ENCODE peak calls at places on chromosomes 7 and 10, in five cellular contexts. Z, S, G, N and B are unnamed samples.
A peak's percentile ranks its signal among the peaks of the same experiment; 100 is the strongest.

GRCh38 chr7:93036807-93037206 is 81.0 kb downstream of the SAMD9 start:
- DNase-seq in N (no peak), Z (no peak), G (no peak), S (no peak), B (no peak)

GRCh38 chr7:13850185-13850752 is 139.2 kb downstream of the ETV1 start:
- DNase-seq in N (no peak), S (no peak), G (peak; percentile 84), Z (peak; percentile 24), B (peak; percentile 11)

GRCh38 chr7:34762769-34763168 is 104.8 kb downstream of the NPSR1 start:
- DNase-seq in Z (no peak), G (no peak), N (no peak), S (no peak), B (no peak)

GRCh38 chr7:148149730-148150129 is 440.8 kb upstream of the C7orf33 start:
- DNase-seq in S (no peak), G (no peak), N (no peak), Z (no peak), B (no peak)

GRCh38 chr7:98119257-98119918 is 12.7 kb downstream of the LMTK2 start:
- DNase-seq in Z (no peak), G (no peak), S (no peak), N (no peak), B (no peak)

GRCh38 chr10:19719320-19719719 is 96.9 kb upstream of the PLXDC2 start:
- DNase-seq in S (no peak), G (no peak), N (no peak), Z (no peak), B (no peak)

GRCh38 chr7:47714669-47715607 is 133.0 kb upstream of the TNS3 start:
- DNase-seq in N (no peak), G (no peak), S (no peak), Z (no peak), B (no peak)

GRCh38 chr10:3014968-3015367 is 52.4 kb upstream of the PFKP start:
- DNase-seq in S (peak; percentile 36), Z (no peak), N (no peak), G (no peak), B (peak; percentile 43)

GRCh38 chr10:9211228-9211627 is 1156.7 kb downstream of the GATA3 start:
- DNase-seq in Z (peak; percentile 56), S (no peak), G (no peak), N (no peak), B (no peak)

GRCh38 chr10:30431435-30431911 is 2.5 kb upstream of the MAP3K8 start:
- DNase-seq in N (no peak), S (no peak), G (peak; percentile 17), Z (peak; percentile 37), B (peak; percentile 68)

GRCh38 chr7:48084727-48085432 is 4.2 kb upstream of the UPP1 start:
- DNase-seq in S (no peak), Z (no peak), N (peak; percentile 89), G (peak; percentile 85), B (peak; percentile 64)

GRCh38 chr10:61832866-61833481 is 68.5 kb upstream of the ARID5B start:
- DNase-seq in S (peak; percentile 47), G (no peak), N (no peak), Z (no peak), B (no peak)

GRCh38 chr7:157809863-157810851 is 473.4 kb downstream of the DNAJB6 start:
- DNase-seq in S (no peak), Z (no peak), N (no peak), G (no peak), B (no peak)

GRCh38 chr7:129890090-129890489 is 62.7 kb downstream of the UBE2H start:
- DNase-seq in S (no peak), N (no peak), Z (no peak), G (no peak), B (no peak)

GRCh38 chr7:40499718-40500117 is 364.9 kb downstream of the SUGCT start:
- DNase-seq in N (no peak), G (no peak), Z (no peak), S (no peak), B (no peak)

GRCh38 chr10:31829776-31830175 is 98.9 kb downstream of the ARHGAP12 start:
- DNase-seq in N (no peak), G (no peak), Z (no peak), S (no peak), B (no peak)

GRCh38 chr7:93442478-93443224 is 131.9 kb downstream of the CALCR start:
- DNase-seq in Z (peak; percentile 86), N (no peak), S (no peak), G (peak; percentile 17), B (peak; percentile 13)

GRCh38 chr10:6164271-6165095 is 38.2 kb upstream of the PFKFB3 start:
- DNase-seq in Z (no peak), N (peak; percentile 63), S (no peak), G (no peak), B (no peak)

GRCh38 chr10:6162589-6163356 is 40.0 kb upstream of the PFKFB3 start:
- DNase-seq in Z (peak; percentile 73), G (no peak), S (no peak), N (no peak), B (peak; percentile 39)

GRCh38 chr10:6161913-6162312 is 40.8 kb upstream of the PFKFB3 start:
- DNase-seq in S (no peak), Z (no peak), N (no peak), G (no peak), B (no peak)

GRCh38 chr10:6165221-6165725 is 37.5 kb upstream of the PFKFB3 start:
- DNase-seq in S (no peak), Z (no peak), G (no peak), N (no peak), B (no peak)

DNA sequence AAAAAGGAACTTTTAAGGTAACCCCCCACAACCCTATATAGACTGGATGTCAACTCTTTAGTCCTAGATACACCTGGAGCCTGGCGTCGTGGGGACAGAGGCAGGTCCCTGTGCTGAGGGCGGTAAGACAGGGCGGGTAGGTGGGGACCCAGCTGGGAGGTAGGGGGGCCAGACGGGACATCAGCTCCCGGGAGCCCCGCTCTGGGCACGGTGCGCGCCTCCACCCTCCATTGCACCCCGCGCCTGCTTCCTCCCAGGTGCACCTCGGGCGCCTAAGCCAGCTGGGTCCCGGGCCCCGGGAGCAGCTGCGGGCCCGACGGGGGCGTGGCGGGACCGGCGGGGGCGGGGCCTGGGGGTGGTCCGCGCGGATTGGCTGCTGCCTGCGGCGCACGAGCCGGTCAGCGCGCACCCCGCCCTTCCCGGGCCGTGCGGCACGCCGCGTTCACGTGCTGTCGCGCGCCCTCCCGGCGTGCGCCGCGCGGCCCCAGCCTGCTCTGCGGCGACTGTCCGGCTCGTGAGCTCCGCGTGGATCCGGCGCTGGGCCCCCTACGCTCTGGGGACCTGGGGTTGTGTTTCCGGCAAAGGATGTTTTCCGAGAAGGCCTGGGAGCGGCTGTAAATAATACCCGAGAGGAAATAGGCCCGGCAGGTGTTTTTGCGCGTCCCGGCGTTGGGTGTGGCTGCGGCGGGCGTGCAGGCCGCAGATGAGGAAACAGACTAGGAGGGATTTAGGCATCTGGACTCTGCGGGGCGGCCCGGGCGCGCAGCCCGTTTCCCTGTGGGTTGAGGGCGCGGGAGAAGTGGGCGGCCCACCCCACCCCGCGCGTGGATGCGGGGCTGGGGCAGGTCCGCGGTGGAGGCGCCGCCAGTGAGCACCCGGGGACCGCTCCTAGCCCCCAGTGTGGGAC is 39.1 kb upstream of the PFKFB3 start:
- DNase-seq in S (peak; percentile 89), G (peak; percentile 60), N (peak; percentile 95), Z (peak; percentile 88), B (peak; percentile 94)
- H3K27ac ChIP-seq in S (peak overlapping the region; percentile 83), G (peak overlapping the region; percentile 89), N (peak overlapping the region; percentile 90), Z (no peak overlapping the region), B (peak overlapping the region; percentile 98)

GRCh38 chr7:101081432-101081831 is 3.8 kb upstream of the TRIM56 start:
- DNase-seq in S (no peak), G (peak; percentile 10), N (no peak), Z (no peak), B (no peak)

GRCh38 chr7:101087334-101088068 is 2.2 kb downstream of the TRIM56 start:
- DNase-seq in G (no peak), Z (no peak), N (no peak), S (peak; percentile 15), B (no peak)

GRCh38 chr7:101088069-101088425 is 2.8 kb downstream of the TRIM56 start:
- DNase-seq in G (no peak), Z (no peak), S (no peak), N (no peak), B (no peak)

GRCh38 chr7:101088858-101089529 is 3.7 kb downstream of the TRIM56 start:
- DNase-seq in Z (no peak), N (no peak), S (no peak), G (no peak), B (no peak)

DNA sequence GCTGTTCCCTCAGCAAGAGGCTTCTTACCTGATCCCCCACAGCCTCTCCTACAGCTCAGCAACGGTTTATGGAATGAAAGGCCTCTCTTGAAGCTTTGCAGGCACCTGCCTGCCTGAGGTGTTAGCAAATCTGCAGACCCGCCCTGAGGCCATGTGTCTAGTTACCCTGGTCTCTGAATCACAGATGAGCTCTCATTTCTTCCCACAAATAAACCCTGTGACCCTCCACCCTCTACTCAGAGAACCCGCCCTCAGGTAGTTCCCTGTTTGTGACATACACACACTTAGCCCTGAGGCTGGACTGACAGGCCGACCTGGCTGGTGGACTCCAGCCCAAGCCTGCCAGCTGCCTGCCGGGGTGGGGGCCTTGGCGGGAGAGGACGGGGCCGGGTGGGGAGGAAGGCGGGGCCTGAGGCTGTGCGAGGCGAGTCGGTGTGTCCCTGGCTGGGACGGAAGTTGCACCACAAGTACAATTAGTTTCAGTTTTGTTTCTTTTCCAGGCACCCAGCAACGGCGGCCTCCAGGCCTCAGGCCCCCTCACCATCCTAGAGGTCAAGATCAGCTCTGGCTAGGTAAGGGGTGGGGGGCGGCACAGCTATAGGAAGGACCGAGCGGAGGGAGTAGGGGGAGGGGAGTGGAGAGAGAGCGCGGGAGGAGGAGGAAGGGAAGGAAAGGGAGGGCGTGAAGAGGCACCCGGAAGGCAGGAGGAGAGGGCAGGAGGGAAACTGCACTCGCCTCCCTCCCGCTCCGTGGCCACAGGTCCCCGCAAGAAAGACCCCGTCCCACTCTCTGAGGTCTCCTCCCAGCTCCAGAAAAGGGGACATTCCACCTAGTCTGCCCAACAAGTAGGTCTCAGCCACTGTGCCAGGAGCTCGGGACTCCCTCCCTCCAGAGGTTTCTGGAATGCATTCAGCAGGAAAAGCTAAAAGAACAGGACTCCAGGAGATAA is at the start of gene TRIM56:
- DNase-seq in Z (peak; percentile 86), N (peak; percentile 94), S (peak; percentile 92), G (peak; percentile 85), B (peak; percentile 93)
- TF ChIP-seq POLR2AphosphoS5 in Z (peak; percentile 44), N (peak; percentile 75), S (peak; percentile 74), G (peak; percentile 84), B (peak; percentile 71)

DNA sequence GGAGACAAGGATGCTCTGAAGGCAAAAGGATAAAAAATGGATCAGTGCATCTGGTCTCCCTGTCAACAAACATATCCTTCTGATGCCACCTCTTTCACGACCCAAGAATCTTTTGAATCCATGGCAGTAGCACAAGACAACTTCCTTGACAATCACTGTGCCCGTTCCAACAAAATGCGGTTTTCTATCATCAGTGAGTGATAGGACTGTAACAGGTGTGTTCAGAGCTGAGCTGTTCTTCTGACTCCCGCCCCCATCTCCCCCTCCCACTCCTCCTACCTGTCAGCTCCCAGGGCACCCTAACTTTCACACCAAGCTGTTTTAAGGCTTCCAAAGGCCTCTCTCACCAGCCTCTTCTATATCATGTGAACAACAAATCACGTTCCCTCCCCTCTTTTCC is 74.8 kb downstream of the PARD3 start:
- DNase-seq in N (no peak), S (no peak), Z (no peak), G (no peak), B (no peak)
- H3K27ac ChIP-seq in N (peak overlapping the region; percentile 69), S (peak overlapping the region; percentile 4), Z (peak overlapping the region; percentile 24), G (no peak overlapping the region), B (peak overlapping the region; percentile 64)

DNA sequence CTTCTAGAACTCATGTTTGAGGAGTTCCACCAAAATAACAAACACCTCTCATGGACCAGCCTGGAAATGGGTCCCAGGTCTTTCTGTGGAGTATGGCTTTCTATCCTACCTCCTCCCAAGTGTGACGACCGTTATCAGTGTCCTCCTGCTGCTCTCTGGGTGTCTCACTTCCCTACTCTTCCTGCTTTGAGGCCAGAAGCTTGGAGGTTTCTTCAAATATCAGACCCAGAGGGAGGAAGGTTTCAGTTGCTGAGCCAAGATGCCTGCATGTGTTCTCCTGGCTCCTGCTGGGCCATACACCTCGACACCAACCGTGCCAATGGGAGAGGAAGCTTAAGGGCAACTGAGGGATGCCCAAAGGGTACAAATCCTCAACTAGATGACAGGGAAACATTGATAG is 114.6 kb downstream of the WNT2 start:
- DNase-seq in Z (no peak), G (no peak), S (no peak), N (no peak), B (no peak)
- TF ChIP-seq POLR2AphosphoS5 in Z (no peak), G (no peak), S (no peak), N (no peak), B (no peak)